ENCODE peak calls at places on chromosomes 5 and 9, in four cellular contexts. O is left lobe of liver, P is chondrocyte, T is germinal center. C is an unnamed sample.

GRCh38 chr9:110777201-110777842 is 108.7 kb downstream of the MUSK start:
- DNase-seq in O (no peak), P (no peak), T (no peak), C (no peak)

GRCh38 chr5:122252319-122252718 is 59.7 kb upstream of the SNCAIP start:
- DNase-seq in O (no peak), T (no peak), P (no peak), C (no peak)

GRCh38 chr9:123267481-123268239 is 726 bp downstream of the STRBP start:
- DNase-seq in O (peak), T (peak), P (no peak), C (no peak)

GRCh38 chr9:130927995-130928900 is 10.8 kb downstream of the FIBCD1 start:
- DNase-seq in T (peak), O (peak), P (no peak), C (peak)

GRCh38 chr9:90508940-90509339 is 133.7 kb downstream of the DIRAS2 start:
- DNase-seq in P (no peak), O (no peak), T (no peak), C (no peak)

GRCh38 chr9:114958021-114958846 is 27.8 kb upstream of the TNFSF8 start:
- DNase-seq in P (no peak), O (no peak), T (no peak), C (no peak)

GRCh38 chr5:10424124-10424731 is 17.5 kb upstream of the ROPN1L start:
- DNase-seq in P (no peak), O (no peak), T (peak), C (no peak)

GRCh38 chr5:148179234-148179824 is 11.0 kb downstream of the SPINK14 start:
- DNase-seq in O (no peak), P (no peak), T (no peak), C (peak)

GRCh38 chr5:38540348-38540747 is 16.1 kb downstream of the LIFR start:
- DNase-seq in T (no peak), O (no peak), P (no peak), C (no peak)

GRCh38 chr5:56152437-56152836 is 80.7 kb downstream of the ANKRD55 start:
- DNase-seq in O (no peak), T (no peak), P (no peak), C (no peak)

GRCh38 chr5:172104021-172104420 is 84.0 kb downstream of the STK10 start:
- DNase-seq in T (no peak), P (peak), O (peak), C (no peak)

GRCh38 chr9:94804316-94804715 is 77.8 kb downstream of the AOPEP start:
- DNase-seq in P (no peak), T (no peak), O (no peak), C (no peak)

GRCh38 chr5:52896524-52897237 is 92.5 kb upstream of the ITGA2 start:
- DNase-seq in T (no peak), P (no peak), O (no peak), C (no peak)

GRCh38 chr9:89822996-89823395 is 218.2 kb downstream of the GADD45G start:
- DNase-seq in O (no peak), P (no peak), T (no peak), C (no peak)

GRCh38 chr9:35001803-35002502 is 12.4 kb downstream of the DNAJB5 start:
- DNase-seq in O (no peak), P (no peak), T (peak), C (peak)

GRCh38 chr9:137310190-137311052 is 8.3 kb upstream of the NRARP start:
- DNase-seq in P (peak), T (no peak), O (peak), C (no peak)

GRCh38 chr5:77430726-77431125 is 61.4 kb downstream of the WDR41 start:
- DNase-seq in P (no peak), O (no peak), T (no peak), C (no peak)

C was measured in GM10248.